ENCODE peak calls at places on chromosomes 3 and 15, in seven cellular contexts. G is memory B cell; N is RWPE2; R is A549; Z is CD4-positive, alpha-beta memory T cell; J is CD4-positive, alpha-beta T cell; S is WTC11. V is an unnamed sample.

GRCh38 chr3:177451940-177452484 is 254.7 kb upstream of the TBL1XR1 start:
- DNase-seq in G (no peak), N (no peak), R (no peak), Z (no peak), J (no peak), S (no peak), V (no peak)

GRCh38 chr15:100681335-100681746 is 79.0 kb downstream of the ASB7 start:
- DNase-seq in G (no peak), N (no peak), R (no peak), Z (no peak), J (no peak), S (no peak), V (no peak)

GRCh38 chr15:82986442-82986780 is 401 bp downstream of the RAMAC start:
- DNase-seq in G (no peak), N (no peak), R (peak), Z (no peak), J (no peak), S (no peak), V (no peak)

GRCh38 chr3:112752092-112752512 is 94.6 kb downstream of the CD200R1L start:
- DNase-seq in G (no peak), N (no peak), R (no peak), Z (no peak), J (no peak), S (no peak), V (no peak)

GRCh38 chr3:134869153-134869726 is 74.2 kb downstream of the EPHB1 start:
- DNase-seq in G (no peak), N (no peak), R (no peak), Z (no peak), J (no peak), S (no peak), V (no peak)

GRCh38 chr3:57048052-57048671 is 12.3 kb upstream of the SPATA12 start:
- DNase-seq in G (no peak), N (no peak), R (no peak), Z (no peak), J (no peak), S (no peak), V (no peak)

GRCh38 chr15:90571063-90571541 is 41.4 kb downstream of the CRTC3 start:
- DNase-seq in G (no peak), N (no peak), R (no peak), Z (no peak), J (no peak), S (no peak), V (no peak)

GRCh38 chr3:113218011-113218678 is 6.8 kb downstream of the BOC start:
- DNase-seq in G (no peak), N (no peak), R (no peak), Z (no peak), J (no peak), S (no peak), V (no peak)

GRCh38 chr3:110710605-110711004 is 361.0 kb upstream of the NECTIN3 start:
- DNase-seq in G (no peak), N (no peak), R (no peak), Z (no peak), J (no peak), S (no peak), V (no peak)

GRCh38 chr3:160331127-160331937 is 67.7 kb downstream of the IFT80 start:
- DNase-seq in G (no peak), N (no peak), R (peak), Z (no peak), J (no peak), S (no peak), V (no peak)

GRCh38 chr15:65393557-65393956 is 15.8 kb upstream of the IGDCC3 start:
- DNase-seq in G (no peak), N (no peak), R (no peak), Z (no peak), J (no peak), S (no peak), V (no peak)

GRCh38 chr3:149620291-149621020 is 37.4 kb downstream of the WWTR1 start:
- DNase-seq in G (no peak), N (no peak), R (no peak), Z (no peak), J (no peak), S (no peak), V (no peak)

GRCh38 chr3:9903238-9903624 is 583 bp downstream of the IL17RE start:
- DNase-seq in G (no peak), N (no peak), R (no peak), Z (no peak), J (no peak), S (no peak), V (no peak)

GRCh38 chr3:151268267-151269235 is 9.8 kb downstream of the P2RY14 start:
- DNase-seq in G (no peak), N (no peak), R (no peak), Z (peak), J (no peak), S (no peak), V (no peak)

GRCh38 chr3:25448750-25449684 is 21.0 kb downstream of the RARB start:
- DNase-seq in G (no peak), N (no peak), R (no peak), Z (no peak), J (no peak), S (no peak), V (no peak)

GRCh38 chr3:190644766-190645165 is 130.9 kb downstream of the IL1RAP start:
- DNase-seq in G (no peak), N (no peak), R (no peak), Z (no peak), J (no peak), S (no peak), V (no peak)

GRCh38 chr15:101651753-101652097 is 456 bp downstream of the TM2D3 start:
- DNase-seq in G (no peak), N (no peak), R (peak), Z (no peak), J (no peak), S (no peak), V (no peak)

GRCh38 chr3:126782554-126782953 is 78.5 kb downstream of the CHCHD6 start:
- DNase-seq in G (no peak), N (peak), R (peak), Z (no peak), J (no peak), S (no peak), V (no peak)

GRCh38 chr3:73028803-73029202 is 32.2 kb downstream of the PPP4R2 start:
- DNase-seq in G (no peak), N (no peak), R (no peak), Z (no peak), J (no peak), S (no peak), V (no peak)

GRCh38 chr15:50880221-50880620 is 28.3 kb upstream of the AP4E1 start:
- DNase-seq in G (no peak), N (no peak), R (no peak), Z (no peak), J (no peak), S (no peak), V (no peak)

GRCh38 chr3:111903067-111903511 is 44.0 kb downstream of the PHLDB2 start:
- DNase-seq in G (no peak), N (peak), R (peak), Z (no peak), J (no peak), S (no peak), V (no peak)

GRCh38 chr3:108036984-108037741 is 53.7 kb downstream of the CD47 start:
- DNase-seq in G (peak), N (no peak), R (no peak), Z (no peak), J (no peak), S (no peak), V (no peak)

GRCh38 chr15:26082833-26083174 is 219.7 kb upstream of the ATP10A start:
- DNase-seq in G (no peak), N (no peak), R (no peak), Z (no peak), J (no peak), S (no peak), V (no peak)

GRCh38 chr15:19987389-19988048 is 554.1 kb downstream of the GOLGA6L6 start:
- DNase-seq in G (no peak), N (no peak), R (no peak), Z (no peak), J (no peak), S (no peak), V (no peak)

GRCh38 chr15:37059051-37059450 is 41.3 kb downstream of the MEIS2 start:
- DNase-seq in G (no peak), N (no peak), R (no peak), Z (no peak), J (no peak), S (no peak), V (no peak)

GRCh38 chr3:35383719-35384555 is 255.4 kb upstream of the ARPP21 start:
- DNase-seq in G (no peak), N (no peak), R (peak), Z (no peak), J (no peak), S (no peak), V (no peak)

GRCh38 chr15:65981837-65982696 is 112.8 kb downstream of the RAB11A start:
- DNase-seq in G (peak), N (peak), R (peak), Z (peak), J (peak), S (peak), V (peak)

GRCh38 chr3:150848864-150849263 is 56.4 kb downstream of the MINDY4B start:
- DNase-seq in G (no peak), N (no peak), R (no peak), Z (no peak), J (no peak), S (no peak), V (no peak)

GRCh38 chr3:29493109-29493508 is 212.2 kb downstream of the RBMS3 start:
- DNase-seq in G (no peak), N (no peak), R (no peak), Z (no peak), J (no peak), S (no peak), V (no peak)

GRCh38 chr15:91104111-91104510 is 4.1 kb downstream of the SV2B start:
- DNase-seq in G (no peak), N (no peak), R (no peak), Z (no peak), J (no peak), S (no peak), V (no peak)

GRCh38 chr3:146968204-146968651 is 363.1 kb upstream of the PLSCR5 start:
- DNase-seq in G (no peak), N (no peak), R (no peak), Z (no peak), J (no peak), S (no peak), V (no peak)

GRCh38 chr3:140910860-140911259 is 30.8 kb upstream of the SLC25A36 start:
- DNase-seq in G (no peak), N (no peak), R (peak), Z (no peak), J (no peak), S (no peak), V (peak)

GRCh38 chr3:197183582-197183981 is 114.8 kb downstream of the DLG1 start:
- DNase-seq in G (no peak), N (no peak), R (no peak), Z (no peak), J (no peak), S (no peak), V (no peak)

GRCh38 chr15:52509500-52510244 is 19.0 kb downstream of the MYO5A start:
- DNase-seq in G (no peak), N (no peak), R (no peak), Z (no peak), J (no peak), S (no peak), V (no peak)

GRCh38 chr3:19972056-19972455 is 25.2 kb downstream of the RAB5A start:
- DNase-seq in G (no peak), N (no peak), R (no peak), Z (no peak), J (no peak), S (no peak), V (no peak)